ENCODE peak calls at places on chromosomes 12 and 14, in six cellular contexts. C is mammary epithelial cell, I is DND-41, R is mucosa of descending colon, Q is hepatocyte, Z is fibroblast of the aortic adventitia. V is an unnamed sample.

GRCh38 chr14:35783699-35784098 is 25.4 kb downstream of the RALGAPA1 start:
- DNase-seq in C (no peak), I (no peak), R (no peak), Q (no peak), Z (no peak), V (no peak)

GRCh38 chr12:5222011-5222461 is 178.4 kb downstream of the KCNA5 start:
- DNase-seq in C (no peak), I (no peak), R (no peak), Q (no peak), Z (no peak), V (no peak)

GRCh38 chr12:111673503-111673902 is 12.3 kb downstream of the BRAP start:
- DNase-seq in C (no peak), I (no peak), R (no peak), Q (peak; percentile 32), Z (peak; percentile 58), V (peak; percentile 57)

GRCh38 chr12:124694846-124695497 is 127.6 kb upstream of the NCOR2 start:
- DNase-seq in C (peak; percentile 93), I (no peak), R (no peak), Q (no peak), Z (peak; percentile 95), V (peak; percentile 86)

GRCh38 chr12:132955933-132956725 is at the start of gene ZNF605:
- DNase-seq in C (peak; percentile 83), I (peak; percentile 90), R (peak; percentile 90), Q (peak; percentile 93), Z (peak; percentile 89), V (peak; percentile 78)

GRCh38 chr12:41304526-41304925 is 116.4 kb downstream of the PDZRN4 start:
- DNase-seq in C (no peak), I (no peak), R (no peak), Q (no peak), Z (no peak), V (no peak)

GRCh38 chr12:1605129-1606020 is 11.0 kb upstream of the FBXL14 start:
- DNase-seq in C (peak; percentile 77), I (peak; percentile 58), R (peak; percentile 80), Q (peak; percentile 89), Z (peak; percentile 89), V (peak; percentile 92)

GRCh38 chr12:130132831-130133635 is 29.2 kb upstream of the FZD10 start:
- DNase-seq in C (no peak), I (peak; percentile 64), R (no peak), Q (peak; percentile 46), Z (no peak), V (no peak)

GRCh38 chr12:47686645-47687240 is 19.1 kb downstream of the RPAP3 start:
- DNase-seq in C (peak; percentile 5), I (peak; percentile 30), R (no peak), Q (peak; percentile 64), Z (peak; percentile 75), V (peak; percentile 40)

GRCh38 chr12:113232787-113233585 is 11.7 kb downstream of the TPCN1 start:
- DNase-seq in C (no peak), I (no peak), R (no peak), Q (no peak), Z (peak; percentile 35), V (no peak)

GRCh38 chr14:29444805-29445204 is 482.8 kb downstream of the PRKD1 start:
- DNase-seq in C (no peak), I (no peak), R (no peak), Q (no peak), Z (peak; percentile 90), V (peak; percentile 82)

GRCh38 chr12:122227341-122227740 is 1.5 kb upstream of the DIABLO start:
- DNase-seq in C (no peak), I (peak; percentile 95), R (peak; percentile 34), Q (no peak), Z (no peak), V (no peak)

GRCh38 chr14:64800000-64800399 is 79.7 kb downstream of the SPTB start:
- DNase-seq in C (peak; percentile 23), I (peak; percentile 10), R (no peak), Q (peak; percentile 23), Z (peak; percentile 53), V (peak; percentile 30)

GRCh38 chr12:16189849-16190248 is 87.6 kb downstream of the SLC15A5 start:
- DNase-seq in C (peak; percentile 38), I (no peak), R (no peak), Q (peak; percentile 40), Z (peak; percentile 61), V (no peak)

GRCh38 chr14:59346329-59346728 is 118.9 kb downstream of the GPR135 start:
- DNase-seq in C (no peak), I (no peak), R (no peak), Q (no peak), Z (no peak), V (no peak)

GRCh38 chr14:96783306-96784224 is 13.6 kb upstream of the VRK1 start:
- DNase-seq in C (peak; percentile 75), I (no peak), R (no peak), Q (no peak), Z (no peak), V (no peak)

GRCh38 chr12:71223139-71223538 is 65.3 kb upstream of the TSPAN8 start:
- DNase-seq in C (no peak), I (no peak), R (no peak), Q (no peak), Z (peak; percentile 28), V (peak; percentile 1)

GRCh38 chr14:74826574-74826973 is 49.4 kb downstream of the PROX2 start:
- DNase-seq in C (no peak), I (no peak), R (no peak), Q (no peak), Z (no peak), V (no peak)

GRCh38 chr12:72511906-72512305 is 239.7 kb downstream of the TRHDE start:
- DNase-seq in C (peak; percentile 1), I (no peak), R (no peak), Q (peak; percentile 18), Z (peak; percentile 6), V (peak; percentile 81)

GRCh38 chr14:61381589-61381988 is 60.2 kb downstream of the PRKCH start:
- DNase-seq in C (peak; percentile 37), I (no peak), R (no peak), Q (no peak), Z (no peak), V (no peak)

GRCh38 chr14:34472706-34473279 is 10.8 kb upstream of the SPTSSA start:
- DNase-seq in C (no peak), I (no peak), R (no peak), Q (no peak), Z (no peak), V (no peak)

GRCh38 chr14:101731187-101732080 is 30.1 kb upstream of the PPP2R5C start:
- DNase-seq in C (peak; percentile 95), I (peak; percentile 48), R (peak; percentile 89), Q (peak; percentile 91), Z (peak; percentile 51), V (peak; percentile 56)

GRCh38 chr14:101732128-101732527 is 29.4 kb upstream of the PPP2R5C start:
- DNase-seq in C (peak; percentile 81), I (no peak), R (no peak), Q (no peak), Z (no peak), V (no peak)

GRCh38 chr14:101733211-101733610 is 28.3 kb upstream of the PPP2R5C start:
- DNase-seq in C (peak; percentile 82), I (no peak), R (no peak), Q (no peak), Z (peak; percentile 49), V (peak; percentile 56)

GRCh38 chr14:101729382-101729781 is 32.1 kb upstream of the PPP2R5C start:
- DNase-seq in C (no peak), I (no peak), R (no peak), Q (no peak), Z (no peak), V (no peak)

DNA sequence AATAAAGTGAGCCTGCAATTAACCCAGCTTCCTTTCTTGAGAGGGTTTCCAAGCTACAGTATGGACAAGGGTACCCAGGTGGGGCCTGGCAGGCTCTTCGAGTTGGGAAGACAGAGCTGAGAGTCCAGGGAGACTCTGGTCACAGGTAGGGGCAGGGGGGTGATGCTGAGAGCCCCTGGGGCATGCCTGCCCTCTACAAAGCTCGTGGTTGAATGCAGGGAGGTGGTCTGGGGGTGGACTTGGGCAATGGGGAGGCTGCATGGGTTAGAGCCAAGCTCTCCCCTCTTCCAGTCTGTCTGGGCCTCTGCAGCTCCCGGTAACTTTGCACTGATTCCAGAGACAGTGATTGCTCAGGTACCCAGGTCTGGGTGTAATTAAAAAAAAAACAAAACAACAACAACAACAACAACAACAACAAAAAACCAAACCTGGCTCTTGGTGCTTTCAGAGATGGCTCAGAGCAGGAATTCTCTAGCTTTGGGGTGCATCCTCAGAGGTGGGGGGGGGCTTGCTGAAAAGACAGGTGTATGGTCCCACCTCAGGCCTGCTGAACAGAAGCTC is 30.8 kb upstream of the PPP2R5C start:
- DNase-seq in C (no peak), I (no peak), R (no peak), Q (no peak), Z (no peak), V (no peak)
- H3K4me3 ChIP-seq in C (no peak overlapping the region), I (no peak overlapping the region), R (no peak overlapping the region), Q (no peak overlapping the region), Z (no peak overlapping the region), V (no peak overlapping the region)

GRCh38 chr14:104975481-104976197 is 2.5 kb downstream of the AHNAK2 start:
- DNase-seq in C (no peak), I (peak; percentile 50), R (no peak), Q (peak; percentile 15), Z (no peak), V (no peak)
- TF ChIP-seq CTCF in C (no peak), I (peak; percentile 56), R (no peak), Q (no peak), Z (no peak), V (no peak)

DNA sequence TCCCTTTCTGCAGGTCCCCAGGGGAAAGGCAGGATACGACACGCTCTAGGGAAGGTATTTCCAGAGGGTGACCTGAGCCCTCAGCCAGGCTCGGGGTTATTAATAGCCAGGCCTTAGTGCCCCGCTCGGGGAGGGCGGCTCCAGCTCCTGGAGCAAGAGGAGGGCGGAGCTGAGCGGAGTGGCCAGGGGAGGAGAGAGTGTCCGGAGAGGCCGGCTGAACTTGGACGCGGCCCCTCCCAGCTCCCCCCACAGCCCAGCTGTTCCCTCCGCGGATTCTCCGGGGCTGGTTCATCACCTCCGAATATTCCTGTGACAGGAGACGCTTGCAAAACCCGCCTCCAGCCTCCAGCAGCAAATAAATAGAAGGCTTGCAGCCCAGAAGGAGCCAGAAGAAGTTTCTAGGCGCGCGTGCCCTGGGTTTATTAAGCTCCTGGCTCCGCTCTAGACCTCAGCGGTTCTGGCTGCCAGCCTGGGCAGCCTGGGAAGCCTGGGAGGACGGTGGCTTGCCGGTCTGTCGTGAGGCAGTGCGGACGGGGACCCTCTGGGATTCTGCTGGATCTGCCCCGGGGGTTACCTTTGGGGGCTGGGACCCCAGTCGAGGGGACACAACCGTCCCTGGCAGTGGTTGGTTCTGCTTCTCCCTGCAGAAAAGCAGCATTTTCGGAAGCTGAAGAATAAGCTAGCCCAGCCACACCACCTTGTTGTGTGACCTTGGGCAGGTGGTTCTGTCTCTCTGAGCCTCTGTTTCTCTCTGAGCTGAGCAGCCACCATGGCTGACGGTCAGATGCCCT is at the start of gene HSPB8:
- DNase-seq in C (peak; percentile 2), I (no peak), R (peak; percentile 68), Q (peak; percentile 93), Z (peak; percentile 96), V (peak; percentile 65)
- H3K4me3 ChIP-seq in C (no peak within 1 kb of the TSS), I (no peak within 1 kb of the TSS), R (no peak within 1 kb of the TSS), Q (peak within 1 kb of the TSS; percentile 12), Z (peak within 1 kb of the TSS; percentile 78), V (peak within 1 kb of the TSS; percentile 47)

GRCh38 chr14:67137744-67138371 is 51.4 kb upstream of the GARIN2 start:
- DNase-seq in C (peak; percentile 6), I (no peak), R (no peak), Q (no peak), Z (peak; percentile 33), V (peak; percentile 1)
- TF ChIP-seq CTCF in C (peak; percentile 47), I (peak; percentile 58), R (no peak), Q (peak; percentile 36), Z (peak; percentile 61), V (peak; percentile 49)

V was measured in foreskin fibroblast.